ENCODE peak calls at places on chromosomes 12 and 14, in ten cellular contexts. Z is colonic mucosa; W is MCF 10A; R is effector CD4-positive, alpha-beta T cell; H is naive thymus-derived CD8-positive, alpha-beta T cell; B is LoVo; K is AG08396; E is NK-92 treated with Interleukin-12 subunit alpha and Interleukin-12 subunit beta, amount 100 ng/mL, for 24 hours; U is HT-29; T is KBM-7. J is an unnamed sample.
A peak's percentile ranks its signal among the peaks of the same experiment; 100 is the strongest.

GRCh38 chr14:54108481-54109471 is 152.2 kb upstream of the BMP4 start:
- DNase-seq in Z (no peak), W (peak; percentile 27), R (no peak), H (no peak), B (peak; percentile 89), K (peak; percentile 10), E (no peak), U (peak; percentile 77), T (no peak), J (no peak)

GRCh38 chr12:51593539-51593938 is 2.5 kb downstream of the SCN8A start:
- DNase-seq in Z (peak; percentile 31), W (peak; percentile 51), R (no peak), H (no peak), B (peak; percentile 54), K (peak; percentile 59), E (no peak), U (peak; percentile 14), T (peak; percentile 51), J (peak; percentile 31)

GRCh38 chr12:68176252-68176651 is 16.7 kb upstream of the IFNG start:
- DNase-seq in Z (no peak), W (no peak), R (no peak), H (no peak), B (no peak), K (no peak), E (no peak), U (no peak), T (no peak), J (no peak)

GRCh38 chr12:92452763-92453162 is 250.0 kb upstream of the PLEKHG7 start:
- DNase-seq in Z (no peak), W (no peak), R (no peak), H (no peak), B (no peak), K (no peak), E (no peak), U (no peak), T (no peak), J (no peak)

GRCh38 chr12:48220701-48221100 is 17.6 kb upstream of the OR10AD1 start:
- DNase-seq in Z (no peak), W (no peak), R (no peak), H (no peak), B (no peak), K (no peak), E (no peak), U (no peak), T (no peak), J (no peak)

GRCh38 chr12:22480016-22480415 is 64.3 kb downstream of the C2CD5 start:
- DNase-seq in Z (no peak), W (no peak), R (no peak), H (no peak), B (no peak), K (no peak), E (no peak), U (no peak), T (no peak), J (no peak)

GRCh38 chr12:55728932-55729591 is at the start of gene CD63:
- DNase-seq in Z (peak; percentile 91), W (peak; percentile 81), R (peak; percentile 47), H (peak; percentile 76), B (peak; percentile 84), K (peak; percentile 97), E (peak; percentile 78), U (peak; percentile 83), T (peak; percentile 69), J (no peak)

GRCh38 chr14:48771717-48772116 is 814.5 kb downstream of the RPS29 start:
- DNase-seq in Z (no peak), W (no peak), R (no peak), H (no peak), B (no peak), K (peak; percentile 4), E (no peak), U (no peak), T (no peak), J (no peak)

GRCh38 chr14:32702571-32702970 is 236.1 kb upstream of the NPAS3 start:
- DNase-seq in Z (peak; percentile 18), W (no peak), R (no peak), H (no peak), B (no peak), K (peak; percentile 29), E (no peak), U (no peak), T (no peak), J (no peak)

GRCh38 chr12:120230326-120230973 is 29.5 kb upstream of the RPLP0 start:
- DNase-seq in Z (peak; percentile 63), W (peak; percentile 86), R (no peak), H (no peak), B (peak; percentile 89), K (peak; percentile 88), E (no peak), U (peak; percentile 65), T (no peak), J (no peak)

GRCh38 chr12:131091413-131091975 is 137.8 kb downstream of the ADGRD1 start:
- DNase-seq in Z (no peak), W (peak; percentile 35), R (no peak), H (peak; percentile 32), B (no peak), K (no peak), E (no peak), U (no peak), T (no peak), J (no peak)

GRCh38 chr14:59619071-59619470 is 42.5 kb upstream of the CCDC175 start:
- DNase-seq in Z (no peak), W (peak; percentile 3), R (no peak), H (no peak), B (no peak), K (no peak), E (no peak), U (no peak), T (no peak), J (no peak)

GRCh38 chr14:91220581-91221000 is 23.9 kb downstream of the GPR68 start:
- DNase-seq in Z (no peak), W (no peak), R (no peak), H (peak; percentile 56), B (no peak), K (no peak), E (no peak), U (no peak), T (no peak), J (no peak)

GRCh38 chr12:75565795-75566194 is 54.4 kb upstream of the KRR1 start:
- DNase-seq in Z (no peak), W (no peak), R (no peak), H (no peak), B (no peak), K (no peak), E (no peak), U (no peak), T (no peak), J (no peak)

J was measured in LNCaP clone FGC.